ENCODE peak calls at places on chromosomes 3 and 15, in seven cellular contexts. A is T-helper 1 cell; P is AG04450; I is fibroblast of lung; O is NCI-H1694 treated with DMSO at 0.1 percent for 48 hours; Q is activated CD4-positive, alpha-beta memory T cell treated with anti-CD3 and anti-CD28 coated beads for 36 hours; D is WTC11. J is an unnamed sample.
A peak's percentile ranks its signal among the peaks of the same experiment; 100 is the strongest.

GRCh38 chr3:15114466-15115358 is 15.8 kb upstream of the RBSN start:
- DNase-seq in A (no peak), P (no peak), I (no peak), O (no peak), Q (no peak), D (no peak), J (no peak)

GRCh38 chr3:150890320-150890719 is 14.9 kb downstream of the MINDY4B start:
- DNase-seq in A (no peak), P (no peak), I (peak; percentile 72), O (no peak), Q (no peak), D (no peak), J (no peak)

GRCh38 chr3:48716508-48716981 is 476 bp downstream of the IP6K2 start:
- DNase-seq in A (no peak), P (no peak), I (no peak), O (no peak), Q (peak; percentile 44), D (peak; percentile 29), J (no peak)

GRCh38 chr3:11435420-11435819 is 163.2 kb downstream of the ATG7 start:
- DNase-seq in A (no peak), P (no peak), I (no peak), O (no peak), Q (no peak), D (no peak), J (no peak)

GRCh38 chr15:77851696-77852095 is 219.0 kb upstream of the LINGO1 start:
- DNase-seq in A (no peak), P (no peak), I (no peak), O (peak; percentile 86), Q (no peak), D (no peak), J (peak; percentile 90)

GRCh38 chr3:50321844-50322385 is 630 bp downstream of the HYAL2 start:
- DNase-seq in A (no peak), P (no peak), I (no peak), O (no peak), Q (no peak), D (no peak), J (no peak)

GRCh38 chr3:36677331-36678007 is 86.9 kb downstream of the DCLK3 start:
- DNase-seq in A (no peak), P (peak; percentile 55), I (peak; percentile 39), O (no peak), Q (no peak), D (no peak), J (peak; percentile 98)

GRCh38 chr3:103057477-103057876 is 622.7 kb downstream of the ZPLD1 start:
- DNase-seq in A (no peak), P (no peak), I (no peak), O (no peak), Q (no peak), D (no peak), J (no peak)

GRCh38 chr3:117193390-117193789 is 483.8 kb downstream of the TUSC7 start:
- DNase-seq in A (no peak), P (no peak), I (no peak), O (no peak), Q (no peak), D (no peak), J (no peak)

GRCh38 chr15:77532846-77533245 is 99.9 kb downstream of the LINGO1 start:
- DNase-seq in A (no peak), P (no peak), I (no peak), O (no peak), Q (no peak), D (peak; percentile 5), J (no peak)

GRCh38 chr3:131796558-131796957 is 238.3 kb downstream of the CPNE4 start:
- DNase-seq in A (no peak), P (no peak), I (no peak), O (no peak), Q (peak; percentile 10), D (peak; percentile 8), J (no peak)

GRCh38 chr15:28043625-28044520 is 55.2 kb downstream of the OCA2 start:
- DNase-seq in A (no peak), P (no peak), I (no peak), O (peak; percentile 85), Q (no peak), D (no peak), J (peak; percentile 44)

GRCh38 chr3:100517276-100517675 is 24.9 kb downstream of the TMEM45A start:
- DNase-seq in A (no peak), P (no peak), I (no peak), O (no peak), Q (no peak), D (no peak), J (no peak)

GRCh38 chr3:14460342-14461005 is 58.1 kb downstream of the SLC6A6 start:
- DNase-seq in A (no peak), P (peak; percentile 77), I (peak; percentile 95), O (no peak), Q (no peak), D (no peak), J (peak; percentile 63)

GRCh38 chr3:101066776-101067175 is 73.6 kb upstream of the ABI3BP start:
- DNase-seq in A (no peak), P (no peak), I (peak; percentile 39), O (no peak), Q (no peak), D (no peak), J (no peak)

GRCh38 chr3:181629029-181629428 is 82.7 kb upstream of the SOX2 start:
- DNase-seq in A (no peak), P (no peak), I (peak; percentile 50), O (no peak), Q (no peak), D (no peak), J (no peak)